ENCODE peak calls at places on chromosomes 13 and 19, in ten cellular contexts. E is brain microvascular endothelial cell, Z is epithelial cell of esophagus, F is HFF-Myc, U is endothelial cell of umbilical vein, J is lung, Y is astrocyte of the spinal cord, K is fibroblast of mammary gland, D is fibroblast of lung, P is sigmoid colon. Q is an unnamed sample.

GRCh38 chr13:99290890-99291289 is 16.3 kb downstream of the GPR183 start:
- DNase-seq in E (no peak), Z (no peak), F (no peak), U (no peak), J (no peak), Y (no peak), K (no peak), D (no peak), P (no peak), Q (no peak)

GRCh38 chr13:92260363-92260762 is 861.9 kb downstream of the GPC5 start:
- DNase-seq in E (no peak), Z (no peak), F (no peak), U (no peak), J (no peak), Y (no peak), K (no peak), D (no peak), P (no peak), Q (no peak)

GRCh38 chr19:6728346-6728745 is 7.9 kb upstream of the C3 start:
- DNase-seq in E (no peak), Z (no peak), F (no peak), U (peak), J (no peak), Y (no peak), K (no peak), D (no peak), P (peak), Q (no peak)

GRCh38 chr13:99085139-99085845 is 107.4 kb upstream of the DOCK9 start:
- DNase-seq in E (no peak), Z (peak), F (no peak), U (peak), J (no peak), Y (no peak), K (no peak), D (no peak), P (peak), Q (no peak)

GRCh38 chr13:40920826-40921225 is 98.3 kb downstream of the ELF1 start:
- DNase-seq in E (no peak), Z (no peak), F (no peak), U (no peak), J (no peak), Y (no peak), K (peak), D (peak), P (no peak), Q (peak)

GRCh38 chr13:83845121-83845520 is 37.2 kb downstream of the SLITRK1 start:
- DNase-seq in E (no peak), Z (no peak), F (no peak), U (no peak), J (no peak), Y (peak), K (no peak), D (peak), P (no peak), Q (peak)

GRCh38 chr13:51033431-51034185 is 77.5 kb downstream of the C13orf42 start:
- DNase-seq in E (no peak), Z (no peak), F (no peak), U (no peak), J (no peak), Y (no peak), K (no peak), D (no peak), P (no peak), Q (no peak)

GRCh38 chr13:41008349-41008980 is 10.7 kb downstream of the ELF1 start:
- DNase-seq in E (peak), Z (peak), F (no peak), U (no peak), J (no peak), Y (peak), K (peak), D (peak), P (no peak), Q (peak)

GRCh38 chr13:28411859-28412353 is 83.0 kb downstream of the FLT1 start:
- DNase-seq in E (peak), Z (no peak), F (no peak), U (peak), J (no peak), Y (no peak), K (no peak), D (no peak), P (no peak), Q (peak)

GRCh38 chr19:925087-925911 is 536 bp upstream of the ARID3A start:
- DNase-seq in E (peak), Z (peak), F (peak), U (peak), J (peak), Y (peak), K (peak), D (peak), P (peak), Q (peak)

GRCh38 chr13:69496951-69497350 is 610.7 kb upstream of the ATXN8OS start:
- DNase-seq in E (no peak), Z (no peak), F (no peak), U (no peak), J (no peak), Y (no peak), K (no peak), D (no peak), P (no peak), Q (no peak)

GRCh38 chr19:14440049-14440448 is 6.9 kb downstream of the PKN1 start:
- DNase-seq in E (no peak), Z (no peak), F (no peak), U (peak), J (peak), Y (no peak), K (no peak), D (no peak), P (peak), Q (no peak)

GRCh38 chr19:9668544-9668943 is 6.4 kb downstream of the ZNF562 start:
- DNase-seq in E (no peak), Z (no peak), F (no peak), U (no peak), J (no peak), Y (no peak), K (no peak), D (no peak), P (no peak), Q (no peak)

GRCh38 chr13:89199138-89199537 is 1528.0 kb downstream of the SLITRK5 start:
- DNase-seq in E (no peak), Z (peak), F (no peak), U (no peak), J (no peak), Y (no peak), K (no peak), D (peak), P (no peak), Q (no peak)

GRCh38 chr13:28792992-28793391 is 27.1 kb upstream of the MTUS2 start:
- DNase-seq in E (peak), Z (no peak), F (peak), U (no peak), J (no peak), Y (peak), K (peak), D (peak), P (no peak), Q (peak)

GRCh38 chr19:33796164-33797100 is at the start of gene KCTD15:
- DNase-seq in E (no peak), Z (peak), F (no peak), U (peak), J (no peak), Y (peak), K (no peak), D (peak), P (no peak), Q (peak)

GRCh38 chr13:23159205-23159586 is 21.6 kb upstream of the SGCG start:
- DNase-seq in E (peak), Z (peak), F (no peak), U (peak), J (no peak), Y (no peak), K (peak), D (peak), P (no peak), Q (peak)

GRCh38 chr19:46744005-46744691 is 1.7 kb upstream of the FKRP start:
- DNase-seq in E (no peak), Z (no peak), F (no peak), U (no peak), J (no peak), Y (no peak), K (no peak), D (no peak), P (no peak), Q (no peak)

GRCh38 chr13:109162248-109163051 is 533.0 kb downstream of the MYO16 start:
- DNase-seq in E (no peak), Z (peak), F (no peak), U (no peak), J (no peak), Y (no peak), K (no peak), D (no peak), P (no peak), Q (no peak)

GRCh38 chr13:51425410-51426042 is 27.3 kb downstream of the INTS6 start:
- DNase-seq in E (no peak), Z (peak), F (no peak), U (no peak), J (no peak), Y (peak), K (peak), D (peak), P (no peak), Q (peak)

GRCh38 chr19:15181394-15181793 is 19.4 kb downstream of the NOTCH3 start:
- DNase-seq in E (no peak), Z (no peak), F (no peak), U (no peak), J (no peak), Y (no peak), K (no peak), D (no peak), P (no peak), Q (no peak)

GRCh38 chr13:91764527-91764926 is 366.1 kb downstream of the GPC5 start:
- DNase-seq in E (no peak), Z (no peak), F (no peak), U (no peak), J (no peak), Y (no peak), K (no peak), D (no peak), P (no peak), Q (no peak)

GRCh38 chr19:13022111-13022858 is 27.0 kb downstream of the NFIX start:
- DNase-seq in E (peak), Z (no peak), F (no peak), U (no peak), J (no peak), Y (no peak), K (peak), D (peak), P (peak), Q (no peak)

GRCh38 chr19:28727133-28727834 is 485.7 kb downstream of the UQCRFS1 start:
- DNase-seq in E (no peak), Z (peak), F (no peak), U (no peak), J (no peak), Y (no peak), K (peak), D (peak), P (no peak), Q (peak)

GRCh38 chr13:24124789-24125476 is 35.6 kb upstream of the SPATA13 start:
- DNase-seq in E (no peak), Z (no peak), F (no peak), U (peak), J (no peak), Y (no peak), K (no peak), D (no peak), P (no peak), Q (no peak)

GRCh38 chr13:82330499-82330898 is 1551.8 kb downstream of the SLITRK1 start:
- DNase-seq in E (peak), Z (peak), F (no peak), U (peak), J (no peak), Y (peak), K (peak), D (no peak), P (no peak), Q (peak)

GRCh38 chr13:37701972-37702371 is 103.4 kb upstream of the POSTN start:
- DNase-seq in E (peak), Z (peak), F (peak), U (peak), J (no peak), Y (peak), K (peak), D (peak), P (no peak), Q (peak)

GRCh38 chr13:22102237-22102636 is 431.4 kb downstream of the FGF9 start:
- DNase-seq in E (no peak), Z (no peak), F (no peak), U (no peak), J (no peak), Y (no peak), K (no peak), D (no peak), P (no peak), Q (no peak)

GRCh38 chr19:6903446-6903845 is 16.1 kb downstream of the ADGRE1 start:
- DNase-seq in E (no peak), Z (no peak), F (no peak), U (no peak), J (no peak), Y (no peak), K (no peak), D (no peak), P (no peak), Q (no peak)

GRCh38 chr13:59409651-59410200 is 754.0 kb downstream of the DIAPH3 start:
- DNase-seq in E (no peak), Z (no peak), F (no peak), U (no peak), J (no peak), Y (no peak), K (no peak), D (peak), P (no peak), Q (no peak)

GRCh38 chr13:85148009-85148408 is 651.2 kb downstream of the SLITRK6 start:
- DNase-seq in E (no peak), Z (peak), F (no peak), U (peak), J (no peak), Y (peak), K (no peak), D (peak), P (no peak), Q (peak)

GRCh38 chr13:112702983-112703379 is 13.1 kb downstream of the ATP11A start:
- DNase-seq in E (no peak), Z (no peak), F (no peak), U (no peak), J (no peak), Y (no peak), K (no peak), D (no peak), P (peak), Q (no peak)

GRCh38 chr19:39405261-39405912 is 1.3 kb upstream of the ZFP36 start:
- DNase-seq in E (no peak), Z (no peak), F (no peak), U (no peak), J (peak), Y (no peak), K (no peak), D (no peak), P (no peak), Q (no peak)
- H3K4me3 ChIP-seq in E (no peak), Z (peak), F (no peak), U (no peak), J (no peak), Y (no peak), K (no peak), D (no peak), P (peak), Q (no peak)

GRCh38 chr19:42131149-42132029 is 857 bp downstream of the POU2F2 start:
- DNase-seq in E (no peak), Z (peak), F (no peak), U (no peak), J (no peak), Y (no peak), K (no peak), D (no peak), P (no peak), Q (no peak)
- TF ChIP-seq CTCF in E (no peak), Z (no peak), F (no peak), U (no peak), J (no peak), Y (no peak), K (no peak), D (no peak), P (no peak), Q (no peak)

DNA sequence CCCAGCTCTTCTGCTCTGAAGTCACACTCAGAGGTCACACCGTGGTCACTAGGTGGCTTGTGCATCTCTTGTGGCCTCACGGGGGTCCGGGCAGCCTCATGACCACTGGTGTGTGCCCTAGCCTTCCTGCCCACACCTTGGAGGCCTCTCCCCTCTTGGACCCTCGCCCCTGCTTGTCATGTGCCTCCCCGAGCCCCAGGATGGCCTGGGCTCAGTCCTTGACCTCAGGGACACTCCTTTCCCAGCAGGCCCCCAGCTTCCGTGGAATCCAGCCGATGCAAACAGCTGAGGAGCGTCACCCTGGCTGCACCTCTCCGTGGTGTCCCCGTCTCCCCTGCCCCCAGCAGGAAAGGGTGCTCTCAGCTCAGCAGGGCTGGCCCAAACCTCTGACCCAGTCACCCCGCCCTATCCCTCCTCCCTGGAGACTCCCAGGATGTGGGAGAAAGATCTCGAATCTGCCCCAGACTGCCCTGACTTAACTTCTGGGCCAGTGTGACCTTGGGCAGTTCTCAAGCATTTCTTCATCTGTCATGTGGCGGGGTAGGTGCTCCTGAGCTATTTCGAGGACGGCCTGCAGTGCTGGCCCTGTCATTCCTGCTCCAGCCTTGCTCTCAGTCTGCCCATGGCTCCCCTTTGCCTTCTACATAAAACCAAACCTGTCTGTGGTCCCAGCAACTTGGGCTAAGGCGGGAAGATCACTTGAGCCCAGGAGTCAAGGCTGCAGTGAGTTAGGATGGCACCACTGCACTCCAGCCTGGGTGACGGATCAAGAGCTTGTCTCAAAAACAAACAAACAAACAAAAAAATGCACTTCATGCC is 4.6 kb upstream of the SLC25A42 start:
- DNase-seq in E (no peak), Z (no peak), F (no peak), U (no peak), J (no peak), Y (no peak), K (no peak), D (no peak), P (no peak), Q (no peak)
- H3K4me3 ChIP-seq in E (no peak), Z (no peak), F (no peak), U (no peak), J (no peak), Y (no peak), K (no peak), D (no peak), P (no peak), Q (no peak)

DNA sequence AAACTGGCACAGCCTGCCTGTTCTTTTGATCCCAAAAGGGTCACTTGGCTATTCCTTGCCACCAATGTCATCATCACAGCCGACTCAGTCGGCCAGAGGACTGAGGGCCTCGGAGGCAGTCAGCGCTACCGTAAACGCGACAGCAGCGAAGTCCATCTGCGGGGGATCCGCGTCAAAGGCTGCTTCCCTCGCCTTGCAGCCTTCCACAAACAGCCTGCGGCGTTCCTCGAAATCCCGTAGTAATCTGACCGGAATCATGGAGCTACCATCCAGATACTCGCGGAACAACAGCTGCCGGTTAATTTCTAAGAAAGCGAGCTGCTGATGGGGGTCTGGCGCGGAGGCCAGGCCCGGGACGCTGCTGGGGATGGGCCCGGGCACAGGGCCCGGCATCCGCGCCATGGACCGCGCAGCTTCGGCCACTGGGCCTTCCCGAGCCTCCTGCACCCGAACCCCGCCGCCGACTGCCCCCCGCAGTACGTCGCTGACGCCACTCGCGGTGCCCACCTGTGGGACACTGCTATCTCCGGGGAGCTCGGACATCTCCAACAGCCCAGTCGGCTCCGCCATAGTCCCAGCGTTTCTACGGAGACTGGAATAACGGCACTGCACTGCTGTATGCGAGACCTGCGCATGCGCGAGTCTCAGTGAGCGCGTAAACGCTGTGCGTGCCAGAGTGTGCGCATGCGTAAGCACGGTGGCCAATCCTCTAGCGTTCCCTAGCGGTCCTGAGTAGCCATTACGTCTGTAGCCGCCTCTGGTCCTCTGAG is at the start of gene EID2B:
- DNase-seq in E (peak), Z (peak), F (peak), U (peak), J (peak), Y (peak), K (peak), D (peak), P (peak), Q (peak)
- TF ChIP-seq CTCF in E (peak), Z (peak), F (peak), U (peak), J (peak), Y (peak), K (peak), D (peak), P (peak), Q (peak)

GRCh38 chr19:35495107-35496064 is 5.1 kb upstream of the KRTDAP start:
- DNase-seq in E (peak), Z (peak), F (peak), U (peak), J (peak), Y (peak), K (peak), D (peak), P (peak), Q (peak)
- H3K4me3 ChIP-seq in E (no peak), Z (no peak), F (no peak), U (no peak), J (no peak), Y (no peak), K (no peak), D (no peak), P (no peak), Q (no peak)

GRCh38 chr13:48542581-48543341 is 9.9 kb upstream of the RCBTB2 start:
- DNase-seq in E (peak), Z (no peak), F (no peak), U (peak), J (no peak), Y (no peak), K (peak), D (peak), P (peak), Q (peak)
- TF ChIP-seq CTCF in E (peak), Z (no peak), F (no peak), U (no peak), J (no peak), Y (peak), K (no peak), D (no peak), P (no peak), Q (peak)

DNA sequence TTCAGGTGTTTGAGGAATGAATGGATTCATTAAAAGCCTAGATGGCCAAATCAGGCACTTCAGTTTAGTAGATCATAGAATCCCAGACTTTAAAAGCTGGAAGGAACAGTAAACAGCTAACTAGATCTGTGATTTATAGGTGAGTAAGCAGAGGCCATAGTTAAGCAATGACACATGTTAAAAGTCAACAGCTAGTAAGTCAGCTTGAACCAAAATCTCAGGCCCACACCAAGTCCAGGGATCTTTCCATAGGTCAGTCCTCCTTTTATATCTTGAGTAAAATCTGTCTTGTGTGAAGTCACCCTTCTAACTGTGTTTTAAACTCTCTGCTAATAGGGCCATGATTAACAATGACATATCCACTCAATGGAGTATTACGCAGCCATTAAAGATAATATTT is 275.5 kb upstream of the SOX21 start:
- DNase-seq in E (no peak), Z (peak), F (no peak), U (no peak), J (no peak), Y (no peak), K (peak), D (no peak), P (no peak), Q (no peak)
- H3K4me3 ChIP-seq in E (no peak), Z (no peak), F (no peak), U (no peak), J (no peak), Y (no peak), K (no peak), D (no peak), P (no peak), Q (no peak)

DNA sequence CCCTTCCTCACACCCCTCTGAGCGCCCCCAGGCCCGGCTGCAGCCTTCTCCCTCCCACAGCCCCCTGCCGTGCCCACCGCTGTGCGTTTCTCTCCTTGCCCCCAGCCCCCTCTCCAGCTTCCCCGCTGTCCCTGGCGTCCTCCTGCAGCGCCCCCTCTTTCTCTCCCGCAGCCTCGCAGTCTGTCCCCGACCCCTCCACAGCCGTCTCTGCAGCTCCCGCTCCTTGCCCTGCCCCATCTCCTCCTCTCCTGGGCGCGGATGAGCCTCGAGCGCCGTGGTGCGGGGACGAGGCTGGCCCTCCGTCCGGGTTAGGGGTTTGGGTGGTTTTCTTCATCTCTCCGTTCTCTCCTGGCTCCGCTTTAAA is 1.1 kb downstream of the KMT5C start:
- DNase-seq in E (no peak), Z (no peak), F (no peak), U (peak), J (no peak), Y (no peak), K (no peak), D (no peak), P (no peak), Q (no peak)
- TF ChIP-seq CTCF in E (peak), Z (no peak), F (no peak), U (no peak), J (no peak), Y (peak), K (no peak), D (no peak), P (peak), Q (peak)